ENCODE peak calls at places on chromosomes 7 and 10, in four cellular contexts. Q, E, N and T are unnamed samples.

GRCh38 chr10:5373321-5373720 is 8.6 kb downstream of the UCN3 start:
- DNase-seq in Q (no peak), E (no peak), N (no peak), T (no peak)

GRCh38 chr10:103668351-103669242 is 175.1 kb downstream of the NEURL1 start:
- DNase-seq in Q (peak), E (no peak), N (no peak), T (no peak)

GRCh38 chr10:71790749-71791440 is 17.6 kb upstream of the VSIR start:
- DNase-seq in Q (no peak), E (no peak), N (peak), T (no peak)

GRCh38 chr7:99551329-99551728 is 585 bp downstream of the FAM200A start:
- DNase-seq in Q (no peak), E (no peak), N (no peak), T (peak)

GRCh38 chr7:5679047-5679740 is 102.3 kb downstream of the RNF216 start:
- DNase-seq in Q (no peak), E (no peak), N (no peak), T (no peak)

GRCh38 chr10:7686351-7687171 is 16.6 kb upstream of the ITIH2 start:
- DNase-seq in Q (no peak), E (no peak), N (no peak), T (no peak)

GRCh38 chr10:123016228-123016627 is 7.4 kb downstream of the ACADSB start:
- DNase-seq in Q (no peak), E (no peak), N (no peak), T (no peak)

GRCh38 chr7:71466448-71467145 is 334.7 kb downstream of the GALNT17 start:
- DNase-seq in Q (no peak), E (no peak), N (no peak), T (no peak)

GRCh38 chr7:35909870-35910357 is 109.1 kb downstream of the SEPTIN7 start:
- DNase-seq in Q (no peak), E (no peak), N (no peak), T (no peak)

GRCh38 chr10:35416628-35417625 is 80.6 kb downstream of the CCNY start:
- DNase-seq in Q (no peak), E (no peak), N (no peak), T (no peak)

GRCh38 chr7:64509583-64509982 is 53.3 kb downstream of the ZNF680 start:
- DNase-seq in Q (peak), E (no peak), N (no peak), T (no peak)